ENCODE peak calls at places on chromosomes 13 and 19, in seven cellular contexts. L, Q, T, B, Y, K and O are unnamed samples.

GRCh38 chr13:101698400-101698799 is 245.9 kb downstream of the ITGBL1 start:
- DNase-seq in L (no peak), Q (no peak), T (no peak), B (no peak), Y (no peak), K (no peak), O (no peak)

GRCh38 chr19:9917322-9917721 is 19.0 kb downstream of the OLFM2 start:
- DNase-seq in L (no peak), Q (peak), T (no peak), B (peak), Y (no peak), K (peak), O (no peak)

GRCh38 chr19:32012886-32013635 is 332.3 kb upstream of the ZNF507 start:
- DNase-seq in L (no peak), Q (no peak), T (no peak), B (no peak), Y (no peak), K (no peak), O (no peak)

GRCh38 chr13:64057372-64058020 is 2641.8 kb upstream of the PCDH20 start:
- DNase-seq in L (no peak), Q (no peak), T (no peak), B (no peak), Y (no peak), K (no peak), O (no peak)

GRCh38 chr13:98059276-98059675 is 83.6 kb upstream of the FARP1 start:
- DNase-seq in L (no peak), Q (no peak), T (no peak), B (no peak), Y (no peak), K (no peak), O (no peak)

GRCh38 chr13:95060120-95060519 is 241.1 kb downstream of the ABCC4 start:
- DNase-seq in L (no peak), Q (no peak), T (no peak), B (no peak), Y (no peak), K (no peak), O (no peak)

GRCh38 chr13:39603424-39603947 is 493 bp upstream of the LHFPL6 start:
- DNase-seq in L (no peak), Q (no peak), T (peak), B (peak), Y (no peak), K (peak), O (no peak)

GRCh38 chr19:48819366-48819816 is 8.6 kb upstream of the BCAT2 start:
- DNase-seq in L (peak), Q (peak), T (peak), B (peak), Y (no peak), K (no peak), O (peak)

GRCh38 chr19:56919308-56919995 is 78.9 kb upstream of the PEG3 start:
- DNase-seq in L (no peak), Q (no peak), T (no peak), B (peak), Y (no peak), K (no peak), O (no peak)

GRCh38 chr19:53927745-53928144 is 18.7 kb downstream of the CACNG7 start:
- DNase-seq in L (no peak), Q (no peak), T (no peak), B (peak), Y (no peak), K (peak), O (no peak)

GRCh38 chr13:110218601-110219201 is 88.3 kb downstream of the COL4A1 start:
- DNase-seq in L (no peak), Q (no peak), T (no peak), B (no peak), Y (no peak), K (no peak), O (no peak)

GRCh38 chr13:114019367-114019766 is 45.5 kb upstream of the C13orf46 start:
- DNase-seq in L (no peak), Q (peak), T (no peak), B (no peak), Y (no peak), K (peak), O (no peak)

GRCh38 chr19:49499030-49499670 is 2.9 kb downstream of the RPS11 start:
- DNase-seq in L (no peak), Q (no peak), T (no peak), B (peak), Y (no peak), K (no peak), O (no peak)

GRCh38 chr19:35518313-35518712 is 4.9 kb upstream of the DMKN start:
- DNase-seq in L (no peak), Q (peak), T (no peak), B (no peak), Y (no peak), K (no peak), O (no peak)

GRCh38 chr13:49305824-49306425 is 58.2 kb downstream of the CDADC1 start:
- DNase-seq in L (no peak), Q (no peak), T (peak), B (no peak), Y (no peak), K (no peak), O (no peak)

GRCh38 chr19:33302974-33303790 is 848 bp upstream of the CEBPA start:
- DNase-seq in L (peak), Q (no peak), T (peak), B (peak), Y (peak), K (peak), O (peak)

GRCh38 chr13:36062249-36062648 is 68.9 kb downstream of the DCLK1 start:
- DNase-seq in L (no peak), Q (no peak), T (no peak), B (no peak), Y (no peak), K (no peak), O (no peak)

GRCh38 chr19:49316284-49316683 is 8.7 kb downstream of the SLC6A16 start:
- DNase-seq in L (no peak), Q (no peak), T (no peak), B (no peak), Y (no peak), K (no peak), O (no peak)

GRCh38 chr19:35704218-35704617 is at the start of gene ZBTB32:
- DNase-seq in L (no peak), Q (no peak), T (no peak), B (no peak), Y (no peak), K (peak), O (no peak)

GRCh38 chr19:18415177-18415867 is 3.9 kb upstream of the SSBP4 start:
- DNase-seq in L (peak), Q (no peak), T (peak), B (peak), Y (no peak), K (no peak), O (peak)

GRCh38 chr13:93472296-93472695 is 245.7 kb downstream of the GPC6 start:
- DNase-seq in L (no peak), Q (no peak), T (no peak), B (no peak), Y (no peak), K (no peak), O (no peak)

GRCh38 chr13:91659583-91660415 is 261.4 kb downstream of the GPC5 start:
- DNase-seq in L (no peak), Q (no peak), T (no peak), B (no peak), Y (no peak), K (no peak), O (no peak)

GRCh38 chr13:59269476-59269875 is 894.3 kb downstream of the DIAPH3 start:
- DNase-seq in L (no peak), Q (no peak), T (no peak), B (no peak), Y (no peak), K (peak), O (no peak)

GRCh38 chr13:109678459-109678858 is 107.9 kb downstream of the IRS2 start:
- DNase-seq in L (no peak), Q (no peak), T (no peak), B (no peak), Y (no peak), K (no peak), O (no peak)

GRCh38 chr13:50130686-50131051 is 115.4 kb downstream of the KCNRG start:
- DNase-seq in L (no peak), Q (no peak), T (no peak), B (peak), Y (no peak), K (peak), O (peak)

GRCh38 chr13:29081036-29081435 is 260.9 kb downstream of the MTUS2 start:
- DNase-seq in L (no peak), Q (no peak), T (no peak), B (no peak), Y (no peak), K (no peak), O (no peak)

GRCh38 chr13:53781941-53782340 is 753.3 kb downstream of the OLFM4 start:
- DNase-seq in L (no peak), Q (no peak), T (no peak), B (no peak), Y (no peak), K (peak), O (no peak)

GRCh38 chr19:23515551-23515950 is 120.3 kb upstream of the ZNF91 start:
- DNase-seq in L (no peak), Q (no peak), T (no peak), B (no peak), Y (no peak), K (no peak), O (no peak)

GRCh38 chr19:8557637-8558238 is 19.5 kb downstream of the MYO1F start:
- DNase-seq in L (no peak), Q (no peak), T (no peak), B (no peak), Y (no peak), K (no peak), O (no peak)

GRCh38 chr19:5932146-5932545 is 18.1 kb downstream of the CAPS start:
- DNase-seq in L (no peak), Q (no peak), T (no peak), B (no peak), Y (no peak), K (no peak), O (no peak)

GRCh38 chr13:52393572-52394357 is 12.2 kb downstream of the THSD1 start:
- DNase-seq in L (no peak), Q (no peak), T (no peak), B (no peak), Y (no peak), K (no peak), O (no peak)

GRCh38 chr19:9362905-9363304 is at the start of gene ZNF177:
- DNase-seq in L (no peak), Q (no peak), T (no peak), B (no peak), Y (no peak), K (peak), O (no peak)

GRCh38 chr19:35458821-35459391 is 10.8 kb downstream of the FFAR2 start:
- DNase-seq in L (no peak), Q (no peak), T (no peak), B (no peak), Y (no peak), K (no peak), O (no peak)

GRCh38 chr13:45119469-45119989 is 781 bp upstream of the GTF2F2 start:
- DNase-seq in L (no peak), Q (no peak), T (no peak), B (peak), Y (no peak), K (no peak), O (no peak)

GRCh38 chr13:25920931-25921330 is 130.9 kb downstream of the SHISA2 start:
- DNase-seq in L (no peak), Q (no peak), T (no peak), B (no peak), Y (no peak), K (no peak), O (no peak)

GRCh38 chr13:90899411-90899810 is 448.1 kb upstream of the MIR17HG start:
- DNase-seq in L (no peak), Q (no peak), T (no peak), B (no peak), Y (no peak), K (no peak), O (no peak)

GRCh38 chr13:23987331-23987730 is 90.0 kb upstream of the C1QTNF9B start:
- DNase-seq in L (no peak), Q (no peak), T (no peak), B (no peak), Y (no peak), K (no peak), O (no peak)

GRCh38 chr13:23986619-23987018 is 89.3 kb upstream of the C1QTNF9B start:
- DNase-seq in L (no peak), Q (no peak), T (no peak), B (no peak), Y (no peak), K (no peak), O (no peak)

GRCh38 chr13:23984541-23984940 is 87.2 kb upstream of the C1QTNF9B start:
- DNase-seq in L (no peak), Q (no peak), T (no peak), B (no peak), Y (no peak), K (no peak), O (no peak)

GRCh38 chr13:23985060-23985459 is 87.8 kb upstream of the C1QTNF9B start:
- DNase-seq in L (no peak), Q (no peak), T (no peak), B (no peak), Y (no peak), K (no peak), O (no peak)

DNA sequence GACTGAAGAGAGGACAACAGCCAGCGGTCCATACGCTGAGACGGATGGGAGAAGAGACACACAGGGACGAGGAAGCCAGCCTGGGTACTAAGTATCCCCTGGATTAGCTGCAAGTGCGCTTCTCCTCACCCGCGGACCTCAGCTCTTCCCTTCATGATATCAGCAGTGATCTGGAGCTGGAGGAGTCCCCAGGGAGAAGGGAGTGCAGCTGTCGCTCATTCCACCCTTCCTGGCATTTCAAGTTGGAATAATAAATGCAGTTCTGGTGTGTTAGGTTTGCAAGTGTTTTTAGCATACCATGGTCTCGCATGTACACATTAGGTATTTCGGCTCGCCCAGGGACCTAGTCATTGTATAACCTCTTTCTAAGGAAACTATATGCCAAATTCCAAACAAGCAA is 88.5 kb upstream of the C1QTNF9B start:
- DNase-seq in L (no peak), Q (no peak), T (no peak), B (no peak), Y (no peak), K (no peak), O (no peak)
- H3K27ac ChIP-seq in L (no peak), Q (no peak), T (no peak), B (no peak), Y (no peak), K (no peak), O (no peak)

GRCh38 chr13:41107584-41108014 is 25.0 kb downstream of the KBTBD6 start:
- DNase-seq in L (no peak), Q (no peak), T (no peak), B (no peak), Y (no peak), K (peak), O (no peak)
- TF ChIP-seq CTCF in L (no peak), Q (no peak), T (no peak), B (no peak), Y (no peak), K (no peak), O (no peak)

GRCh38 chr19:30896551-30896950 is 452.7 kb downstream of the TSHZ3 start:
- DNase-seq in L (no peak), Q (no peak), T (no peak), B (no peak), Y (no peak), K (peak), O (no peak)
- H3K27ac ChIP-seq in L (no peak), Q (no peak), T (no peak), B (no peak), Y (no peak), K (peak), O (no peak)

GRCh38 chr19:45506991-45507863 is at the start of gene VASP:
- DNase-seq in L (peak), Q (peak), T (peak), B (peak), Y (peak), K (peak), O (peak)
- TF ChIP-seq CTCF in L (no peak), Q (no peak), T (no peak), B (no peak), Y (peak), K (no peak), O (no peak)

GRCh38 chr19:38841787-38842438 is 7.9 kb downstream of the HNRNPL start:
- DNase-seq in L (no peak), Q (no peak), T (no peak), B (no peak), Y (no peak), K (no peak), O (no peak)

GRCh38 chr19:38843175-38843758 is 6.5 kb downstream of the HNRNPL start:
- DNase-seq in L (no peak), Q (no peak), T (no peak), B (no peak), Y (no peak), K (no peak), O (no peak)

GRCh38 chr19:38844093-38844686 is 5.6 kb downstream of the HNRNPL start:
- DNase-seq in L (no peak), Q (no peak), T (no peak), B (no peak), Y (no peak), K (no peak), O (no peak)

GRCh38 chr19:38841180-38841766 is 8.5 kb downstream of the HNRNPL start:
- DNase-seq in L (no peak), Q (no peak), T (no peak), B (no peak), Y (no peak), K (no peak), O (no peak)

GRCh38 chr19:38842439-38843174 is 7.2 kb downstream of the HNRNPL start:
- DNase-seq in L (no peak), Q (no peak), T (no peak), B (no peak), Y (no peak), K (no peak), O (no peak)
- H3K27ac ChIP-seq in L (no peak), Q (no peak), T (peak), B (no peak), Y (no peak), K (peak), O (no peak)

GRCh38 chr19:3821857-3822364 is 35.7 kb upstream of the MATK start:
- DNase-seq in L (peak), Q (peak), T (peak), B (peak), Y (peak), K (peak), O (peak)
- TF ChIP-seq CTCF in L (peak), Q (peak), T (peak), B (peak), Y (peak), K (peak), O (peak)